ENCODE peak calls at places on chromosomes 6 and 20, in nine cellular contexts. One of them, this sample, is unnamed.

GRCh38 chr6:88815491-88815890 is 147.9 kb downstream of the RNGTT start:
- DNase-seq in heart left ventricle: no peak
- DNase-seq in activated CD4-positive, alpha-beta T cell treated with anti-CD3 and anti-CD28 coated beads for 4 hours: no peak
- DNase-seq in stimulated activated CD4-positive, alpha-beta T cell treated with anti-CD3 and anti-CD28 coated beads, TNF-alpha, amount 100 ng/mL, for 4 hours: no peak
- DNase-seq in NCI-H1436: no peak
- DNase-seq in H9: no peak
- DNase-seq in pons: peak; percentile 6
- DNase-seq in ascending aorta: no peak
- DNase-seq in HT1080: peak; percentile 3
- DNase-seq in this sample: peak; percentile 75

GRCh38 chr6:163349001-163349680 is 65.4 kb upstream of the QKI start:
- DNase-seq in HT1080: peak; percentile 8
- DNase-seq in H9: no peak
- DNase-seq in ascending aorta: no peak
- DNase-seq in NCI-H1436: no peak
- DNase-seq in pons: peak; percentile 99
- DNase-seq in activated CD4-positive, alpha-beta T cell treated with anti-CD3 and anti-CD28 coated beads for 4 hours: no peak
- DNase-seq in stimulated activated CD4-positive, alpha-beta T cell treated with anti-CD3 and anti-CD28 coated beads, TNF-alpha, amount 100 ng/mL, for 4 hours: no peak
- DNase-seq in heart left ventricle: no peak
- DNase-seq in this sample: peak; percentile 18

GRCh38 chr20:63029358-63030121 is 22.8 kb upstream of the BHLHE23 start:
- DNase-seq in activated CD4-positive, alpha-beta T cell treated with anti-CD3 and anti-CD28 coated beads for 4 hours: no peak
- DNase-seq in pons: no peak
- DNase-seq in H9: peak; percentile 74
- DNase-seq in NCI-H1436: no peak
- DNase-seq in ascending aorta: no peak
- DNase-seq in heart left ventricle: no peak
- DNase-seq in stimulated activated CD4-positive, alpha-beta T cell treated with anti-CD3 and anti-CD28 coated beads, TNF-alpha, amount 100 ng/mL, for 4 hours: no peak
- DNase-seq in HT1080: no peak
- DNase-seq in this sample: no peak

GRCh38 chr20:63090052-63090451 is 83.3 kb upstream of the BHLHE23 start:
- DNase-seq in NCI-H1436: no peak
- DNase-seq in heart left ventricle: no peak
- DNase-seq in H9: peak; percentile 7
- DNase-seq in activated CD4-positive, alpha-beta T cell treated with anti-CD3 and anti-CD28 coated beads for 4 hours: no peak
- DNase-seq in ascending aorta: peak; percentile 7
- DNase-seq in HT1080: no peak
- DNase-seq in stimulated activated CD4-positive, alpha-beta T cell treated with anti-CD3 and anti-CD28 coated beads, TNF-alpha, amount 100 ng/mL, for 4 hours: no peak
- DNase-seq in pons: no peak
- DNase-seq in this sample: no peak

GRCh38 chr6:55974688-55975087 is 99.3 kb upstream of the BMP5 start:
- DNase-seq in stimulated activated CD4-positive, alpha-beta T cell treated with anti-CD3 and anti-CD28 coated beads, TNF-alpha, amount 100 ng/mL, for 4 hours: no peak
- DNase-seq in HT1080: no peak
- DNase-seq in H9: no peak
- DNase-seq in ascending aorta: no peak
- DNase-seq in heart left ventricle: no peak
- DNase-seq in activated CD4-positive, alpha-beta T cell treated with anti-CD3 and anti-CD28 coated beads for 4 hours: no peak
- DNase-seq in pons: no peak
- DNase-seq in NCI-H1436: no peak
- DNase-seq in this sample: no peak

GRCh38 chr6:135094403-135094821 is 39.8 kb upstream of the HBS1L start:
- DNase-seq in pons: no peak
- DNase-seq in HT1080: peak; percentile 37
- DNase-seq in NCI-H1436: no peak
- DNase-seq in ascending aorta: no peak
- DNase-seq in heart left ventricle: no peak
- DNase-seq in H9: no peak
- DNase-seq in stimulated activated CD4-positive, alpha-beta T cell treated with anti-CD3 and anti-CD28 coated beads, TNF-alpha, amount 100 ng/mL, for 4 hours: no peak
- DNase-seq in activated CD4-positive, alpha-beta T cell treated with anti-CD3 and anti-CD28 coated beads for 4 hours: peak; percentile 47
- DNase-seq in this sample: no peak

GRCh38 chr6:49269190-49269589 is 193.9 kb downstream of the MMUT start:
- DNase-seq in NCI-H1436: no peak
- DNase-seq in heart left ventricle: no peak
- DNase-seq in stimulated activated CD4-positive, alpha-beta T cell treated with anti-CD3 and anti-CD28 coated beads, TNF-alpha, amount 100 ng/mL, for 4 hours: no peak
- DNase-seq in ascending aorta: no peak
- DNase-seq in activated CD4-positive, alpha-beta T cell treated with anti-CD3 and anti-CD28 coated beads for 4 hours: no peak
- DNase-seq in H9: no peak
- DNase-seq in pons: no peak
- DNase-seq in HT1080: peak; percentile 28
- DNase-seq in this sample: no peak

GRCh38 chr6:141830530-141830929 is 302.2 kb upstream of the GJE1 start:
- DNase-seq in stimulated activated CD4-positive, alpha-beta T cell treated with anti-CD3 and anti-CD28 coated beads, TNF-alpha, amount 100 ng/mL, for 4 hours: no peak
- DNase-seq in H9: no peak
- DNase-seq in pons: no peak
- DNase-seq in activated CD4-positive, alpha-beta T cell treated with anti-CD3 and anti-CD28 coated beads for 4 hours: no peak
- DNase-seq in HT1080: no peak
- DNase-seq in NCI-H1436: no peak
- DNase-seq in heart left ventricle: no peak
- DNase-seq in ascending aorta: no peak
- DNase-seq in this sample: no peak

GRCh38 chr20:13017235-13017634 is 8.5 kb downstream of the SPTLC3 start:
- DNase-seq in ascending aorta: no peak
- DNase-seq in H9: no peak
- DNase-seq in pons: no peak
- DNase-seq in NCI-H1436: no peak
- DNase-seq in stimulated activated CD4-positive, alpha-beta T cell treated with anti-CD3 and anti-CD28 coated beads, TNF-alpha, amount 100 ng/mL, for 4 hours: no peak
- DNase-seq in activated CD4-positive, alpha-beta T cell treated with anti-CD3 and anti-CD28 coated beads for 4 hours: no peak
- DNase-seq in HT1080: peak; percentile 64
- DNase-seq in heart left ventricle: no peak
- DNase-seq in this sample: no peak

GRCh38 chr20:1803216-1804128 is 91.7 kb upstream of the SIRPA start:
- DNase-seq in HT1080: no peak
- DNase-seq in stimulated activated CD4-positive, alpha-beta T cell treated with anti-CD3 and anti-CD28 coated beads, TNF-alpha, amount 100 ng/mL, for 4 hours: no peak
- DNase-seq in heart left ventricle: peak; percentile 77
- DNase-seq in activated CD4-positive, alpha-beta T cell treated with anti-CD3 and anti-CD28 coated beads for 4 hours: no peak
- DNase-seq in NCI-H1436: no peak
- DNase-seq in H9: peak; percentile 81
- DNase-seq in ascending aorta: peak; percentile 77
- DNase-seq in pons: peak; percentile 58
- DNase-seq in this sample: peak; percentile 50

GRCh38 chr6:25489399-25489798 is 162.6 kb upstream of the SCGN start:
- DNase-seq in pons: no peak
- DNase-seq in H9: no peak
- DNase-seq in NCI-H1436: no peak
- DNase-seq in heart left ventricle: no peak
- DNase-seq in activated CD4-positive, alpha-beta T cell treated with anti-CD3 and anti-CD28 coated beads for 4 hours: no peak
- DNase-seq in ascending aorta: no peak
- DNase-seq in HT1080: no peak
- DNase-seq in stimulated activated CD4-positive, alpha-beta T cell treated with anti-CD3 and anti-CD28 coated beads, TNF-alpha, amount 100 ng/mL, for 4 hours: no peak
- DNase-seq in this sample: no peak

GRCh38 chr20:57911512-57912226 is 201.9 kb upstream of the PMEPA1 start:
- DNase-seq in activated CD4-positive, alpha-beta T cell treated with anti-CD3 and anti-CD28 coated beads for 4 hours: no peak
- DNase-seq in heart left ventricle: no peak
- DNase-seq in stimulated activated CD4-positive, alpha-beta T cell treated with anti-CD3 and anti-CD28 coated beads, TNF-alpha, amount 100 ng/mL, for 4 hours: no peak
- DNase-seq in pons: no peak
- DNase-seq in ascending aorta: no peak
- DNase-seq in NCI-H1436: no peak
- DNase-seq in H9: no peak
- DNase-seq in HT1080: peak; percentile 38
- DNase-seq in this sample: no peak

GRCh38 chr6:39934060-39934757 is at the start of gene MOCS1:
- DNase-seq in heart left ventricle: peak; percentile 93
- DNase-seq in HT1080: peak; percentile 47
- DNase-seq in activated CD4-positive, alpha-beta T cell treated with anti-CD3 and anti-CD28 coated beads for 4 hours: peak; percentile 11
- DNase-seq in pons: peak; percentile 82
- DNase-seq in ascending aorta: peak; percentile 92
- DNase-seq in stimulated activated CD4-positive, alpha-beta T cell treated with anti-CD3 and anti-CD28 coated beads, TNF-alpha, amount 100 ng/mL, for 4 hours: peak; percentile 14
- DNase-seq in NCI-H1436: peak; percentile 20
- DNase-seq in H9: peak; percentile 90
- DNase-seq in this sample: peak; percentile 82

GRCh38 chr6:159720708-159721107 is 6.6 kb upstream of the WTAP start:
- DNase-seq in HT1080: peak; percentile 32
- DNase-seq in H9: no peak
- DNase-seq in NCI-H1436: no peak
- DNase-seq in pons: no peak
- DNase-seq in ascending aorta: no peak
- DNase-seq in activated CD4-positive, alpha-beta T cell treated with anti-CD3 and anti-CD28 coated beads for 4 hours: peak; percentile 36
- DNase-seq in stimulated activated CD4-positive, alpha-beta T cell treated with anti-CD3 and anti-CD28 coated beads, TNF-alpha, amount 100 ng/mL, for 4 hours: no peak
- DNase-seq in heart left ventricle: no peak
- DNase-seq in this sample: peak; percentile 63

GRCh38 chr6:134253681-134254080 is 64.2 kb downstream of the SGK1 start:
- DNase-seq in activated CD4-positive, alpha-beta T cell treated with anti-CD3 and anti-CD28 coated beads for 4 hours: no peak
- DNase-seq in ascending aorta: no peak
- DNase-seq in NCI-H1436: no peak
- DNase-seq in pons: peak; percentile 82
- DNase-seq in H9: no peak
- DNase-seq in heart left ventricle: no peak
- DNase-seq in HT1080: no peak
- DNase-seq in stimulated activated CD4-positive, alpha-beta T cell treated with anti-CD3 and anti-CD28 coated beads, TNF-alpha, amount 100 ng/mL, for 4 hours: no peak
- DNase-seq in this sample: peak; percentile 70

GRCh38 chr6:129828229-129828628 is 32.9 kb downstream of the TMEM244 start:
- DNase-seq in pons: no peak
- DNase-seq in activated CD4-positive, alpha-beta T cell treated with anti-CD3 and anti-CD28 coated beads for 4 hours: no peak
- DNase-seq in heart left ventricle: no peak
- DNase-seq in H9: no peak
- DNase-seq in stimulated activated CD4-positive, alpha-beta T cell treated with anti-CD3 and anti-CD28 coated beads, TNF-alpha, amount 100 ng/mL, for 4 hours: no peak
- DNase-seq in HT1080: no peak
- DNase-seq in NCI-H1436: no peak
- DNase-seq in ascending aorta: no peak
- DNase-seq in this sample: no peak

GRCh38 chr6:33828452-33828763 is 24.6 kb upstream of the MLN start:
- DNase-seq in pons: no peak
- DNase-seq in ascending aorta: no peak
- DNase-seq in stimulated activated CD4-positive, alpha-beta T cell treated with anti-CD3 and anti-CD28 coated beads, TNF-alpha, amount 100 ng/mL, for 4 hours: no peak
- DNase-seq in HT1080: no peak
- DNase-seq in H9: no peak
- DNase-seq in activated CD4-positive, alpha-beta T cell treated with anti-CD3 and anti-CD28 coated beads for 4 hours: no peak
- DNase-seq in NCI-H1436: no peak
- DNase-seq in heart left ventricle: no peak
- DNase-seq in this sample: no peak

GRCh38 chr20:32779500-32780215 is 17.5 kb downstream of the DNMT3B start:
- DNase-seq in HT1080: no peak
- DNase-seq in ascending aorta: no peak
- DNase-seq in pons: no peak
- DNase-seq in H9: peak; percentile 74
- DNase-seq in NCI-H1436: no peak
- DNase-seq in stimulated activated CD4-positive, alpha-beta T cell treated with anti-CD3 and anti-CD28 coated beads, TNF-alpha, amount 100 ng/mL, for 4 hours: no peak
- DNase-seq in activated CD4-positive, alpha-beta T cell treated with anti-CD3 and anti-CD28 coated beads for 4 hours: no peak
- DNase-seq in heart left ventricle: no peak
- DNase-seq in this sample: peak; percentile 6

GRCh38 chr6:33668914-33669313 is 42.6 kb downstream of the UQCC2 start:
- DNase-seq in NCI-H1436: no peak
- DNase-seq in H9: peak; percentile 62
- DNase-seq in ascending aorta: no peak
- DNase-seq in stimulated activated CD4-positive, alpha-beta T cell treated with anti-CD3 and anti-CD28 coated beads, TNF-alpha, amount 100 ng/mL, for 4 hours: peak; percentile 26
- DNase-seq in HT1080: peak; percentile 28
- DNase-seq in heart left ventricle: no peak
- DNase-seq in activated CD4-positive, alpha-beta T cell treated with anti-CD3 and anti-CD28 coated beads for 4 hours: peak; percentile 62
- DNase-seq in pons: no peak
- DNase-seq in this sample: no peak

GRCh38 chr20:11851646-11852045 is 66.0 kb upstream of the BTBD3 start:
- DNase-seq in heart left ventricle: no peak
- DNase-seq in stimulated activated CD4-positive, alpha-beta T cell treated with anti-CD3 and anti-CD28 coated beads, TNF-alpha, amount 100 ng/mL, for 4 hours: no peak
- DNase-seq in ascending aorta: no peak
- DNase-seq in activated CD4-positive, alpha-beta T cell treated with anti-CD3 and anti-CD28 coated beads for 4 hours: no peak
- DNase-seq in H9: no peak
- DNase-seq in pons: no peak
- DNase-seq in NCI-H1436: no peak
- DNase-seq in HT1080: no peak
- DNase-seq in this sample: no peak

GRCh38 chr20:45041464-45042337 is 59.2 kb downstream of the KCNS1 start:
- DNase-seq in activated CD4-positive, alpha-beta T cell treated with anti-CD3 and anti-CD28 coated beads for 4 hours: no peak
- DNase-seq in NCI-H1436: no peak
- DNase-seq in stimulated activated CD4-positive, alpha-beta T cell treated with anti-CD3 and anti-CD28 coated beads, TNF-alpha, amount 100 ng/mL, for 4 hours: no peak
- DNase-seq in pons: peak; percentile 11
- DNase-seq in H9: peak; percentile 64
- DNase-seq in heart left ventricle: no peak
- DNase-seq in HT1080: peak; percentile 78
- DNase-seq in ascending aorta: no peak
- DNase-seq in this sample: no peak

GRCh38 chr6:52284131-52284459 is 447 bp downstream of the MCM3 start:
- DNase-seq in activated CD4-positive, alpha-beta T cell treated with anti-CD3 and anti-CD28 coated beads for 4 hours: no peak
- DNase-seq in pons: peak; percentile 22
- DNase-seq in NCI-H1436: peak; percentile 8
- DNase-seq in H9: peak; percentile 81
- DNase-seq in heart left ventricle: peak; percentile 35
- DNase-seq in HT1080: peak; percentile 51
- DNase-seq in ascending aorta: peak; percentile 67
- DNase-seq in stimulated activated CD4-positive, alpha-beta T cell treated with anti-CD3 and anti-CD28 coated beads, TNF-alpha, amount 100 ng/mL, for 4 hours: no peak
- DNase-seq in this sample: peak; percentile 38

GRCh38 chr20:10578607-10579006 is 95.2 kb downstream of the JAG1 start:
- DNase-seq in heart left ventricle: no peak
- DNase-seq in pons: no peak
- DNase-seq in H9: no peak
- DNase-seq in activated CD4-positive, alpha-beta T cell treated with anti-CD3 and anti-CD28 coated beads for 4 hours: no peak
- DNase-seq in NCI-H1436: no peak
- DNase-seq in HT1080: peak; percentile 87
- DNase-seq in ascending aorta: no peak
- DNase-seq in stimulated activated CD4-positive, alpha-beta T cell treated with anti-CD3 and anti-CD28 coated beads, TNF-alpha, amount 100 ng/mL, for 4 hours: no peak
- DNase-seq in this sample: no peak

GRCh38 chr6:118649918-118650499 is 1.4 kb downstream of the CEP85L start:
- DNase-seq in heart left ventricle: no peak
- DNase-seq in activated CD4-positive, alpha-beta T cell treated with anti-CD3 and anti-CD28 coated beads for 4 hours: no peak
- DNase-seq in H9: no peak
- DNase-seq in pons: peak; percentile 38
- DNase-seq in stimulated activated CD4-positive, alpha-beta T cell treated with anti-CD3 and anti-CD28 coated beads, TNF-alpha, amount 100 ng/mL, for 4 hours: no peak
- DNase-seq in ascending aorta: no peak
- DNase-seq in HT1080: no peak
- DNase-seq in NCI-H1436: no peak
- DNase-seq in this sample: peak; percentile 42

GRCh38 chr20:10115021-10115420 is 80.2 kb downstream of the ANKEF1 start:
- DNase-seq in NCI-H1436: no peak
- DNase-seq in ascending aorta: no peak
- DNase-seq in stimulated activated CD4-positive, alpha-beta T cell treated with anti-CD3 and anti-CD28 coated beads, TNF-alpha, amount 100 ng/mL, for 4 hours: no peak
- DNase-seq in heart left ventricle: no peak
- DNase-seq in pons: no peak
- DNase-seq in activated CD4-positive, alpha-beta T cell treated with anti-CD3 and anti-CD28 coated beads for 4 hours: no peak
- DNase-seq in H9: no peak
- DNase-seq in HT1080: peak; percentile 89
- DNase-seq in this sample: no peak